ENCODE peak calls at places on chromosomes 5 and 9, in four cellular contexts. One of them, this sample, is unnamed.
A peak's percentile ranks its signal among the peaks of the same experiment; 100 is the strongest.

GRCh38 chr5:172857982-172858381 is 23.9 kb downstream of the ERGIC1 start:
- DNase-seq in spleen: no peak
- DNase-seq in foreskin keratinocyte: no peak
- DNase-seq in A549: no peak
- DNase-seq in this sample: no peak

GRCh38 chr9:99660191-99660636 is 161.5 kb upstream of the NR4A3 start:
- DNase-seq in spleen: no peak
- DNase-seq in foreskin keratinocyte: no peak
- DNase-seq in A549: no peak
- DNase-seq in this sample: no peak

GRCh38 chr9:107750741-107751521 is 261.4 kb upstream of the KLF4 start:
- DNase-seq in spleen: no peak
- DNase-seq in foreskin keratinocyte: peak; percentile 93
- DNase-seq in A549: peak; percentile 85
- DNase-seq in this sample: peak; percentile 70

GRCh38 chr5:39461007-39461682 is 36.4 kb upstream of the DAB2 start:
- DNase-seq in spleen: no peak
- DNase-seq in foreskin keratinocyte: no peak
- DNase-seq in A549: no peak
- DNase-seq in this sample: no peak

GRCh38 chr9:33147770-33148169 is 19.4 kb downstream of the B4GALT1 start:
- DNase-seq in spleen: no peak
- DNase-seq in foreskin keratinocyte: no peak
- DNase-seq in A549: no peak
- DNase-seq in this sample: no peak

GRCh38 chr9:96216618-96217017 is 85.4 kb downstream of the HSD17B3 start:
- DNase-seq in spleen: no peak
- DNase-seq in foreskin keratinocyte: no peak
- DNase-seq in A549: no peak
- DNase-seq in this sample: no peak

GRCh38 chr5:81922790-81923398 is 48.9 kb upstream of the ATG10 start:
- DNase-seq in spleen: no peak
- DNase-seq in foreskin keratinocyte: no peak
- DNase-seq in A549: no peak
- DNase-seq in this sample: no peak

GRCh38 chr5:24909210-24909609 is 264.4 kb upstream of the CDH10 start:
- DNase-seq in spleen: no peak
- DNase-seq in foreskin keratinocyte: no peak
- DNase-seq in A549: no peak
- DNase-seq in this sample: no peak

GRCh38 chr9:36152741-36153438 is 16.3 kb upstream of the CCIN start:
- DNase-seq in spleen: peak; percentile 77
- DNase-seq in foreskin keratinocyte: no peak
- DNase-seq in A549: no peak
- DNase-seq in this sample: no peak

GRCh38 chr5:1322955-1323802 is 21.7 kb downstream of the CLPTM1L start:
- DNase-seq in spleen: peak; percentile 69
- DNase-seq in foreskin keratinocyte: no peak
- DNase-seq in A549: no peak
- DNase-seq in this sample: no peak

DNA sequence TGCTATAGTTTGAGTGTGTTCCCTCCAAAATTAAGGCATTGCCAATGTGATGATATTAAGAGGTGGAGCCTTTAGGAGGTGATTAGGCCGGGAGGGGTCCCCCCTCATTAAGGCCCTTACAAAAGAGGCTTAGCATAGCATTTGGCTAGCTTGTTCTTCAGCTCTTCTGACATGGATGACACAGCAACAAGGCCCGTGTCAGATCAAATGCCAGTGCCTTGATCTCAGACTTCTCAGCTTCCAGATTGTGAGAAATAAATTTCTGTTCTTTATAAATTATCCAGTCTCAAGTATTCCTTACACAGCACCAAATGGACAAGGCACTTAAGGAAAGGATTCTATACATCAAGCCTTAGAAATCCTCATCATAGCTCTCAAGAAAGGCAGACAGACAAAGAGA is 31.8 kb downstream of the SLC38A9 start:
- DNase-seq in spleen: no peak
- DNase-seq in foreskin keratinocyte: no peak
- DNase-seq in A549: no peak
- DNase-seq in this sample: no peak
- H3K27ac ChIP-seq in spleen: no peak overlapping the region
- H3K27ac ChIP-seq in foreskin keratinocyte: no peak overlapping the region
- H3K27ac ChIP-seq in A549: peak overlapping the region; percentile 33
- H3K27ac ChIP-seq in this sample: no peak overlapping the region

DNA sequence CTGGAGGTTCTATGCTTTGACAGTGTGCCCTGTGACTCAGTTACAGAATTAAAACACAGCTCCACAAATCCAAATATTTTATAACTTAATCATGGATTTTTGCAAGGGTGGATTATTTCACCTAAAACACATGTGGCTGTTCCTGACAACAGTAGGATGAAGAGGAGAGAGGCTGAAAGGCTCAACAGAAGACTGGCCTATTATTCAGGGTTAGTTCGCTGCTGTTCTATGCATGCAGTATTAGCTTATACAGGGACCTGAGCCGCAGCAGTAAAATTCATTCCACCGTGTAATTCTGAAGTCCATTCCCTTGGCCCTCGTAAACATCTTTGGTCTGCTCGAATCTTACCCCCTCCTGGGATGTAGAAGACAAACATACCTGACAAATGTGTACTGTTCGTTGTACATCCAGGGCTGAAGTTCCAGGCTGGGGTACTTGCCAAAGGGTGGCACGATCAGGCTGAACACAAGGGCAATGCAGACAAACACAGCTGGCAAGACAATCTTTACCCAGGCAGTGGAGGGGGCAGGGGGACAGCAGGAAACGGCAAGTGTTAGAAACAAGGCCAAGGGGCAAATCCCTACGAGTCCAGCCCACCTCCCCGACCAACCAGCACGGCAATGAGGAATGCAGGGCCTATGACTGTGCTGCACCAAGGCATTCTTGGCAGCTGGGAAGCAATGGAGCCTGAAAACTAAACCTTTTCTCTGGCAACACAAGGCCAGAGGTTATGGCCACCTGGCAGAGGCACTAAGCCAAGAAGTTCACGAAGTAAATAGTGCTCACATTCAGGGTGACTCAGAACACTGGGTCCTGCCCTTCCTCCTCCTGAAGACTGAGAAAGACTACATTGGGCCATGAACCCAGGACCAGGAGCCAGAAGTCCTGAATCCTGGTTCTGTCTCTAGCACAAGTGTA is 46.8 kb downstream of the NIPSNAP3B start:
- DNase-seq in spleen: no peak
- DNase-seq in foreskin keratinocyte: peak; percentile 33
- DNase-seq in A549: peak; percentile 8
- DNase-seq in this sample: no peak
- H3K27ac ChIP-seq in spleen: no peak overlapping the region
- H3K27ac ChIP-seq in foreskin keratinocyte: no peak overlapping the region
- H3K27ac ChIP-seq in A549: peak overlapping the region; percentile 48
- H3K27ac ChIP-seq in this sample: peak overlapping the region; percentile 16

GRCh38 chr9:70340572-70340971 is 73.9 kb downstream of the KLF9 start:
- DNase-seq in spleen: no peak
- DNase-seq in foreskin keratinocyte: no peak
- DNase-seq in A549: peak; percentile 18
- DNase-seq in this sample: no peak
- H3K27ac ChIP-seq in spleen: no peak overlapping the region
- H3K27ac ChIP-seq in foreskin keratinocyte: no peak overlapping the region
- H3K27ac ChIP-seq in A549: no peak overlapping the region
- H3K27ac ChIP-seq in this sample: no peak overlapping the region

DNA sequence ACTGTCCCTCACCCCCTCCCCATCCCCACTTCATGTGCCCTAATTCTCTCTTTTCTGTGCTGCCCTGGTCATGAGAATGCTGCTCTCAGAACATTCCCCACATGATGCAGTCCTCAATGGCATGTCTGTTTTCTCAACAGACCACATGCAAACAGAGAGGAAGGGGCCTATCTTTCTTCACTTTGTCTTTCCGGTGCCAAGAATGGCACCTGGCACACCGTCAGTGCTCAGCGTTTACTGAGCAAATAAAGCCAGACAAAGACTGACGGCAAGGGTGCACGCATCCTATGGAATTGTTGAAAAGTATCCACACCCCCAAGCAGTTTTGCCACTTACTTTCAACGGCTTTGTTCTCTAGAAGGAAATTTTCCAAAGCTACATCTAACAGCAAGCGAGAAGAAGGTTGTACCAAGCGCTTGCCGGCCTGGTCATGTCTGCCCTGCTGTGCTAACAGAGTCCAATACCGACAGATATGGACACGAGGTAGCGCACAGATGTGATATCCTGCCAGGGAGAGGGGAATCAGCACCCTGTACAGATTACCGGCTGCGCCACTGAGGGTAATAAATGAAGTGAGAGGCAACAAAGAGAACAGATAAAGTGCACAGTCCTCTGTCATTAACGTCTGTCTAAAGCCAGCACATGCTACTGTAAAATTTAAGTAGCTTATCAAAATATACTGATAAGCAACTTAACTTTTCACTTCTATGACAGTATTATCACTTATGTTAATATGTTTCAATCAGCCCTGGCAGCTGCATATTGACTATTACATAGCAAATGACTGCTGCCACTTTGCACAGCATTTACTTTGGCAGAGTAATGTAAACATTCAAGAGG is 251.7 kb downstream of the DENND1A start:
- DNase-seq in spleen: no peak
- DNase-seq in foreskin keratinocyte: no peak
- DNase-seq in A549: no peak
- DNase-seq in this sample: no peak
- H3K27ac ChIP-seq in spleen: peak overlapping the region; percentile 3
- H3K27ac ChIP-seq in foreskin keratinocyte: no peak overlapping the region
- H3K27ac ChIP-seq in A549: no peak overlapping the region
- H3K27ac ChIP-seq in this sample: no peak overlapping the region

GRCh38 chr5:96022971-96023370 is 61.3 kb upstream of the ELL2 start:
- DNase-seq in spleen: no peak
- DNase-seq in foreskin keratinocyte: no peak
- DNase-seq in A549: no peak
- DNase-seq in this sample: no peak
- H3K27ac ChIP-seq in spleen: no peak overlapping the region
- H3K27ac ChIP-seq in foreskin keratinocyte: peak overlapping the region; percentile 96
- H3K27ac ChIP-seq in A549: no peak overlapping the region
- H3K27ac ChIP-seq in this sample: peak overlapping the region; percentile 89

GRCh38 chr5:42993516-42994284 is 46.4 kb downstream of the ANXA2R start:
- DNase-seq in spleen: peak; percentile 88
- DNase-seq in foreskin keratinocyte: peak; percentile 38
- DNase-seq in A549: no peak
- DNase-seq in this sample: no peak

GRCh38 chr5:42992035-42992570 is 48.0 kb downstream of the ANXA2R start:
- DNase-seq in spleen: peak; percentile 97
- DNase-seq in foreskin keratinocyte: peak; percentile 57
- DNase-seq in A549: peak; percentile 57
- DNase-seq in this sample: no peak

GRCh38 chr5:42990892-42991291 is 49.2 kb downstream of the ANXA2R start:
- DNase-seq in spleen: no peak
- DNase-seq in foreskin keratinocyte: no peak
- DNase-seq in A549: no peak
- DNase-seq in this sample: no peak

GRCh38 chr5:42989198-42989597 is 50.9 kb downstream of the ANXA2R start:
- DNase-seq in spleen: no peak
- DNase-seq in foreskin keratinocyte: no peak
- DNase-seq in A549: no peak
- DNase-seq in this sample: no peak

DNA sequence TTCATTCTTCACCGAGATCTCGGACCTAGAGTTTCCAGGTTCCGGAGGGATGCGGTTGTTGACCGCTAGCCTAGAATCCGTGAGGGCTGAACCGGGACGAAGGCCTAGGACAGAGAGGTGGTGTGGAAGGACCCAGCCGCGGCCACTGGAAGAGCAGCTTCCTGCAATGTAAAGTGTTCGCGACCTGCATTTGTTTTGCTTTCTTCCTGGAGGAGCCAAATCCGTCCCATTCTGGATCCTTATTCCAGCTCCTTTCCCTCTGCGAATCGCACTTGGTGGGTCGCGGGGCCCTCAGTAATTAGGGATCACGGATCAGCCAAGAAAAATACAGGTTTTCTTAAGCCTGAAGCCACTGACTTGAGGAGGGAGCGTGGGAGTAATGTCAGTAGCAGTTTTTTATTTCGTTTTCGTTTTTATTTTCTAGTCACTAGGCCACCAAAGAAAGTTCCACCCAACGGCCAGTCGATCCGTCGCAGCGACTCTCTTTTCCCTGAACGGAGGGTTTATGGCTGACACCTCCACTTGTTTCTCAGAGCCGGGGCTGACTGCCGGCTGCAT is 48.6 kb downstream of the ANXA2R start:
- DNase-seq in spleen: peak; percentile 86
- DNase-seq in foreskin keratinocyte: no peak
- DNase-seq in A549: no peak
- DNase-seq in this sample: no peak
- H3K27ac ChIP-seq in spleen: peak overlapping the region; percentile 97
- H3K27ac ChIP-seq in foreskin keratinocyte: no peak overlapping the region
- H3K27ac ChIP-seq in A549: peak overlapping the region; percentile 87
- H3K27ac ChIP-seq in this sample: peak overlapping the region; percentile 86

GRCh38 chr9:131717719-131718460 is 22.0 kb downstream of the RAPGEF1 start:
- DNase-seq in spleen: no peak
- DNase-seq in foreskin keratinocyte: no peak
- DNase-seq in A549: no peak
- DNase-seq in this sample: no peak

GRCh38 chr9:131722260-131722659 is 17.6 kb downstream of the RAPGEF1 start:
- DNase-seq in spleen: no peak
- DNase-seq in foreskin keratinocyte: no peak
- DNase-seq in A549: no peak
- DNase-seq in this sample: no peak

GRCh38 chr9:131720330-131720729 is 19.5 kb downstream of the RAPGEF1 start:
- DNase-seq in spleen: no peak
- DNase-seq in foreskin keratinocyte: no peak
- DNase-seq in A549: no peak
- DNase-seq in this sample: no peak

GRCh38 chr9:131721096-131721495 is 18.8 kb downstream of the RAPGEF1 start:
- DNase-seq in spleen: peak; percentile 58
- DNase-seq in foreskin keratinocyte: no peak
- DNase-seq in A549: no peak
- DNase-seq in this sample: no peak

GRCh38 chr9:131719262-131719908 is 20.5 kb downstream of the RAPGEF1 start:
- DNase-seq in spleen: no peak
- DNase-seq in foreskin keratinocyte: no peak
- DNase-seq in A549: no peak
- DNase-seq in this sample: no peak
- H3K27ac ChIP-seq in spleen: peak overlapping the region; percentile 55
- H3K27ac ChIP-seq in foreskin keratinocyte: no peak overlapping the region
- H3K27ac ChIP-seq in A549: no peak overlapping the region
- H3K27ac ChIP-seq in this sample: no peak overlapping the region

This sample was measured in epithelial cell of prostate.